ENCODE peak calls at places on chromosomes 6 and 20, in four cellular contexts. E is endothelial cell, Q is heart left ventricle, T is heart right ventricle. B is an unnamed sample.

GRCh38 chr6:119347466-119348307 is 1.9 kb downstream of the MAN1A1 start:
- DNase-seq in Q (peak), T (peak), E (no peak), B (peak)

GRCh38 chr6:31113861-31114539 is 600 bp upstream of the PSORS1C1 start:
- DNase-seq in Q (no peak), E (no peak), T (no peak), B (peak)

GRCh38 chr6:167091149-167092107 is 31.5 kb upstream of the CCR6 start:
- DNase-seq in T (peak), E (no peak), Q (no peak), B (no peak)

GRCh38 chr6:168196385-168196860 is 117.4 kb upstream of the FRMD1 start:
- DNase-seq in Q (no peak), E (no peak), T (no peak), B (no peak)

GRCh38 chr20:32190608-32191415 is 16.7 kb downstream of the PLAGL2 start:
- DNase-seq in T (no peak), Q (no peak), E (no peak), B (no peak)

GRCh38 chr6:2129076-2129695 is 116.2 kb downstream of the GMDS start:
- DNase-seq in T (no peak), E (no peak), Q (no peak), B (no peak)

GRCh38 chr6:149239573-149240209 is 77.8 kb upstream of the TAB2 start:
- DNase-seq in Q (no peak), E (no peak), T (no peak), B (no peak)

GRCh38 chr6:44615621-44616020 is 228.1 kb downstream of the CDC5L start:
- DNase-seq in E (no peak), Q (no peak), T (no peak), B (no peak)

GRCh38 chr6:158160932-158161539 is 7.0 kb downstream of the SERAC1 start:
- DNase-seq in T (no peak), Q (no peak), E (no peak), B (peak)

GRCh38 chr6:3341467-3341866 is 82.7 kb downstream of the PSMG4 start:
- DNase-seq in E (no peak), T (no peak), Q (no peak), B (peak)

GRCh38 chr20:62010551-62011402 is 54.9 kb downstream of the TAF4 start:
- DNase-seq in T (peak), Q (peak), E (peak), B (peak)

GRCh38 chr6:123994168-123994567 is 190.5 kb downstream of the NKAIN2 start:
- DNase-seq in E (no peak), Q (no peak), T (no peak), B (no peak)

GRCh38 chr20:19974621-19975435 is 42.3 kb upstream of the NAA20 start:
- DNase-seq in Q (peak), T (peak), E (no peak), B (peak)

GRCh38 chr20:63819224-63819917 is 11.7 kb downstream of the ZBTB46 start:
- DNase-seq in Q (no peak), E (no peak), T (no peak), B (peak)
- TF ChIP-seq CTCF in Q (peak), E (no peak), T (peak), B (peak)

GRCh38 chr6:5766260-5766659 is 240.5 kb downstream of the NRN1 start:
- DNase-seq in T (no peak), Q (no peak), E (no peak), B (no peak)
- TF ChIP-seq CTCF in T (peak), Q (peak), E (peak), B (no peak)

GRCh38 chr6:33787954-33788693 is 806 bp downstream of the LEMD2 start:
- DNase-seq in T (peak), E (peak), Q (peak), B (peak)
- TF ChIP-seq CTCF in T (no peak), E (no peak), Q (no peak), B (no peak)

DNA sequence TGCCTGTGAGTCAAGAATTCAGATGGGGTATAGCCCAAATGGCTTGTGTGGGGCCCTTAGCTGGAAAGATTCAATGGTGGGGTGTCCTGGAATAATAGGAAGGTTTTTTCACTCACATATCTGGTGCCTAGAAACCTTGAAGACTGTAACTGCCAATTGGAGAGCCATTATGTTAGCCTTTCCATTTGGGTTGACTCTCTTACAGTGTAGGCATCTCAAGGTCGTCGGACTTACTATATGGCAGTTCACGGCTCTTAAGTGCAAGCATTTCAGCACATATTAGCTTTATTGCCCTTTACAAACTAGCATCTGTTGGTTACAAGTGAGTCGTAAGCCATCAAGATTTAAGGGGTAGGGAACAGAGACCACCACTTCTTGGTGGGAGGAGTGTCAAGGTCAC is 74.1 kb downstream of the CD2AP start:
- DNase-seq in Q (no peak), E (no peak), T (no peak), B (no peak)
- TF ChIP-seq CTCF in Q (no peak), E (no peak), T (no peak), B (no peak)